ENCODE peak calls at places on chromosomes 5 and 9, in eight cellular contexts. X is neural crest cell, E is sigmoid colon, N is fibroblast of pulmonary artery, W is psoas muscle, I is lower lobe of right lung, D is nephron progenitor cell, V is fibroblast of the aortic adventitia. K is an unnamed sample.

GRCh38 chr9:71509054-71509453 is 259.3 kb downstream of the CEMIP2 start:
- DNase-seq in X (no peak), E (no peak), N (no peak), W (no peak), I (no peak), D (no peak), V (no peak), K (no peak)

GRCh38 chr5:139764250-139764791 is 31.3 kb upstream of the PSD2 start:
- DNase-seq in X (peak; percentile 53), E (no peak), N (no peak), W (no peak), I (no peak), D (peak; percentile 75), V (no peak), K (no peak)

GRCh38 chr5:59266410-59266809 is 627.1 kb downstream of the PDE4D start:
- DNase-seq in X (no peak), E (no peak), N (no peak), W (no peak), I (no peak), D (no peak), V (no peak), K (no peak)

GRCh38 chr5:138488481-138488945 is 23.2 kb downstream of the EGR1 start:
- DNase-seq in X (no peak), E (no peak), N (peak; percentile 33), W (no peak), I (no peak), D (no peak), V (peak; percentile 43), K (no peak)

GRCh38 chr5:31232273-31232888 is 38.9 kb downstream of the CDH6 start:
- DNase-seq in X (peak; percentile 28), E (no peak), N (peak; percentile 77), W (no peak), I (no peak), D (peak; percentile 21), V (peak; percentile 90), K (no peak)

GRCh38 chr9:80796662-80797426 is 892.5 kb downstream of the TLE1 start:
- DNase-seq in X (no peak), E (peak; percentile 67), N (no peak), W (no peak), I (no peak), D (peak; percentile 38), V (no peak), K (no peak)

GRCh38 chr9:23581936-23582335 is 244.1 kb downstream of the ELAVL2 start:
- DNase-seq in X (no peak), E (no peak), N (no peak), W (no peak), I (no peak), D (no peak), V (no peak), K (no peak)

GRCh38 chr5:6820851-6821479 is 107.7 kb downstream of the TENT4A start:
- DNase-seq in X (peak; percentile 69), E (no peak), N (peak; percentile 16), W (no peak), I (no peak), D (peak; percentile 81), V (peak; percentile 2), K (no peak)

GRCh38 chr5:68350176-68350575 is 134.6 kb downstream of the PIK3R1 start:
- DNase-seq in X (no peak), E (no peak), N (no peak), W (no peak), I (no peak), D (no peak), V (no peak), K (no peak)

GRCh38 chr5:176779537-176779936 is 30.8 kb upstream of the UNC5A start:
- DNase-seq in X (no peak), E (peak; percentile 15), N (no peak), W (no peak), I (no peak), D (no peak), V (no peak), K (peak; percentile 56)

GRCh38 chr9:109907400-109907799 is 127.4 kb downstream of the PALM2AKAP2 start:
- DNase-seq in X (no peak), E (no peak), N (peak; percentile 92), W (no peak), I (no peak), D (no peak), V (no peak), K (no peak)

GRCh38 chr5:164708831-164709230 is 1203.4 kb downstream of the MAT2B start:
- DNase-seq in X (no peak), E (no peak), N (no peak), W (no peak), I (no peak), D (no peak), V (no peak), K (no peak)

GRCh38 chr5:93886098-93886806 is 144.9 kb upstream of the POU5F2 start:
- DNase-seq in X (no peak), E (no peak), N (no peak), W (no peak), I (no peak), D (no peak), V (no peak), K (no peak)

GRCh38 chr9:87152206-87152605 is 204.9 kb upstream of the GAS1 start:
- DNase-seq in X (no peak), E (no peak), N (no peak), W (no peak), I (no peak), D (no peak), V (no peak), K (no peak)

GRCh38 chr5:142716963-142717362 is 31.1 kb upstream of the FGF1 start:
- DNase-seq in X (peak; percentile 56), E (no peak), N (peak; percentile 66), W (no peak), I (no peak), D (peak; percentile 59), V (peak; percentile 56), K (peak; percentile 85)

GRCh38 chr5:9118852-9119251 is 427.0 kb downstream of the SEMA5A start:
- DNase-seq in X (no peak), E (no peak), N (no peak), W (no peak), I (no peak), D (no peak), V (no peak), K (no peak)

GRCh38 chr5:138528208-138528607 is 14.8 kb downstream of the ETF1 start:
- DNase-seq in X (no peak), E (no peak), N (no peak), W (no peak), I (no peak), D (no peak), V (peak; percentile 39), K (no peak)

GRCh38 chr9:112921549-112921948 is 30.9 kb upstream of the SLC46A2 start:
- DNase-seq in X (no peak), E (no peak), N (peak; percentile 71), W (no peak), I (no peak), D (peak; percentile 8), V (peak; percentile 65), K (no peak)

GRCh38 chr9:112925058-112925641 is 34.5 kb upstream of the SLC46A2 start:
- DNase-seq in X (peak; percentile 28), E (no peak), N (peak; percentile 47), W (no peak), I (no peak), D (peak; percentile 15), V (peak; percentile 43), K (no peak)
- TF ChIP-seq CTCF in X (peak; percentile 67), E (no peak), N (peak; percentile 35), W (peak; percentile 23), I (peak; percentile 20), D (peak; percentile 51), V (peak; percentile 25), K (no peak)

DNA sequence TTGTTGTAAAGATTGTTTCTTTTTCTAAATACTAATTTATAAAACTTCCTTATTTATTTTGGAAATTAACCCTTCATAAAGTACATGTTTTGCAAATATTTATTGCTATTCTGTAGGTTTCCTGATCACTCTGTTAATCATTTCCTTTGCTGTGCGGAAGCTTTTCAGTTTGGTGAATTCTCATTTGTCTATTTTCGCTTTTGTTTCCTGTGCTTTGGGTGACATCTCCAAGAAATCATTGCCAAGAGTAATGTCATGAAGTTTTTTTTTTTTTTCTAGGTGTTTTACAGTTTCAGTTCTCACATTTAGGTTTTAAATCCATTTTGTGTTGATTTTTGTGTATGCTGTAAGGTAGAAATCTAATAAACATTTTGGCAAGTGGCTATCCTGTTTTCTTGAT is 1899.8 kb upstream of the ACO1 start:
- DNase-seq in X (no peak), E (no peak), N (no peak), W (no peak), I (no peak), D (no peak), V (no peak), K (no peak)
- TF ChIP-seq CTCF in X (no peak), E (no peak), N (no peak), W (no peak), I (no peak), D (no peak), V (no peak), K (no peak)

DNA sequence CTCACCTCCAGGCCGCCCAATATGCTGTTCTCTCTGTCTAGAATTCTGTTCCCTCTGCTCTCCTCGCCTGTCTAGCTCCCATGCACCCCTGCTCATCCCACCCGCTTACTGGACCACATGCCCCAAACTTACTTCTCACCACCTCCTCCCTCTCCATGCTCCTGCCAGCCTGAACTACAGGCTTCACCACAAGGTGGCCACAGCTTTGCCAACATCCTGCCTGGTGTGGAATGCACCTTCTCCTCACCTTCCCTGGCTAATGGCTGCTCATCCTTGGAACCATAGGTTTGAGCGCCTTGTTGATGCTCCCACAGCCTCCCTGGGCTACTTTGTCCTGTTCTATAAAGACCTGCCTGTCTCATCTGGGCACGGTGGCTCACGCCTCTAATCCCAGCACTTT is 9.6 kb downstream of the LAMC3 start:
- DNase-seq in X (no peak), E (no peak), N (no peak), W (peak; percentile 45), I (no peak), D (no peak), V (no peak), K (no peak)
- TF ChIP-seq CTCF in X (peak; percentile 21), E (no peak), N (peak; percentile 14), W (no peak), I (no peak), D (no peak), V (peak; percentile 17), K (no peak)

GRCh38 chr9:98236881-98237487 is 18.5 kb downstream of the TBC1D2 start:
- DNase-seq in X (no peak), E (peak; percentile 30), N (no peak), W (no peak), I (peak; percentile 62), D (no peak), V (no peak), K (no peak)

GRCh38 chr9:98231770-98232478 is 23.5 kb downstream of the TBC1D2 start:
- DNase-seq in X (no peak), E (peak; percentile 19), N (peak; percentile 90), W (no peak), I (no peak), D (no peak), V (peak; percentile 91), K (no peak)

GRCh38 chr9:98235126-98235525 is 20.3 kb downstream of the TBC1D2 start:
- DNase-seq in X (no peak), E (no peak), N (no peak), W (no peak), I (no peak), D (no peak), V (no peak), K (no peak)

GRCh38 chr9:98232926-98233325 is 22.5 kb downstream of the TBC1D2 start:
- DNase-seq in X (no peak), E (peak; percentile 2), N (no peak), W (no peak), I (no peak), D (no peak), V (no peak), K (no peak)

GRCh38 chr9:98234231-98234825 is 21.1 kb downstream of the TBC1D2 start:
- DNase-seq in X (no peak), E (peak; percentile 18), N (no peak), W (no peak), I (no peak), D (no peak), V (no peak), K (no peak)
- TF ChIP-seq CTCF in X (peak; percentile 37), E (no peak), N (peak; percentile 5), W (no peak), I (no peak), D (no peak), V (no peak), K (no peak)